ENCODE peak calls at places on chromosomes 6 and 20, in four cellular contexts. R is left ventricle myocardium inferior, P is upper lobe of left lung, M is prostate gland. B is an unnamed sample. For H3K27me3, the result is how much of the 10 kb centered on the place peaks cover.

GRCh38 chr6:165616116-165616515 is 46.9 kb downstream of the PDE10A start:
- DNase-seq in R (no peak), P (no peak), M (no peak), B (no peak)

GRCh38 chr20:44403194-44404112 is 48.0 kb downstream of the HNF4A start:
- DNase-seq in R (no peak), P (no peak), M (no peak), B (no peak)

GRCh38 chr6:131949909-131950766 is 1.0 kb downstream of the CCN2 start:
- DNase-seq in R (peak), P (peak), M (peak), B (peak)

GRCh38 chr6:149905371-149905910 is 7.5 kb upstream of the RAET1E start:
- DNase-seq in R (no peak), P (no peak), M (no peak), B (no peak)

GRCh38 chr6:75618437-75618836 is 16.8 kb downstream of the SENP6 start:
- DNase-seq in R (no peak), P (no peak), M (no peak), B (no peak)

GRCh38 chr6:108587258-108588059 is 26.7 kb downstream of the FOXO3 start:
- DNase-seq in R (no peak), P (no peak), M (no peak), B (no peak)

GRCh38 chr6:33426590-33427563 is 7.0 kb downstream of the SYNGAP1 start:
- DNase-seq in R (no peak), P (no peak), M (no peak), B (no peak)

GRCh38 chr6:139376604-139377218 is 2.3 kb upstream of the CITED2 start:
- DNase-seq in R (no peak), P (peak), M (peak), B (no peak)

GRCh38 chr6:11333292-11333849 is 100.9 kb upstream of the NEDD9 start:
- DNase-seq in R (no peak), P (no peak), M (no peak), B (no peak)

GRCh38 chr6:45419574-45420082 is 41.9 kb upstream of the SUPT3H start:
- DNase-seq in R (peak), P (peak), M (peak), B (peak)

GRCh38 chr6:151143337-151143736 is 96.4 kb upstream of the AKAP12 start:
- DNase-seq in R (no peak), P (no peak), M (no peak), B (no peak)

GRCh38 chr6:161215193-161215592 is 58.7 kb downstream of the AGPAT4 start:
- DNase-seq in R (no peak), P (no peak), M (no peak), B (no peak)

GRCh38 chr6:53664623-53665022 is 933 bp downstream of the KLHL31 start:
- DNase-seq in R (peak), P (no peak), M (no peak), B (no peak)

GRCh38 chr20:38731738-38732113 is 7.4 kb downstream of the SLC32A1 start:
- DNase-seq in R (no peak), P (no peak), M (no peak), B (no peak)

GRCh38 chr20:63577317-63577894 is 3.4 kb upstream of the HELZ2 start:
- DNase-seq in R (peak), P (no peak), M (peak), B (no peak)

GRCh38 chr6:154410619-154411044 is 54.0 kb upstream of the IPCEF1 start:
- DNase-seq in R (no peak), P (no peak), M (peak), B (no peak)

GRCh38 chr6:167872538-167873210 is 46.0 kb downstream of the AFDN start:
- DNase-seq in R (no peak), P (no peak), M (no peak), B (no peak)

GRCh38 chr20:50120935-50121693 is 8.2 kb upstream of the UBE2V1 start:
- DNase-seq in R (peak), P (peak), M (peak), B (peak)

GRCh38 chr6:148969679-148970078 is 222.8 kb downstream of the UST start:
- DNase-seq in R (peak), P (no peak), M (no peak), B (no peak)

GRCh38 chr6:2021713-2022125 is 223.7 kb downstream of the GMDS start:
- DNase-seq in R (peak), P (peak), M (peak), B (no peak)

GRCh38 chr6:100913400-100914276 is 32.5 kb upstream of the ASCC3 start:
- DNase-seq in R (no peak), P (no peak), M (no peak), B (no peak)

GRCh38 chr20:878511-879307 is 37.4 kb downstream of the ANGPT4 start:
- DNase-seq in R (no peak), P (no peak), M (no peak), B (no peak)

GRCh38 chr6:39347906-39348585 is 25.5 kb upstream of the KCNK16 start:
- DNase-seq in R (peak), P (peak), M (peak), B (no peak)

GRCh38 chr20:9408422-9409300 is 105.7 kb upstream of the LAMP5 start:
- DNase-seq in R (no peak), P (no peak), M (no peak), B (no peak)

GRCh38 chr20:22920898-22921297 is 114.2 kb upstream of the SSTR4 start:
- DNase-seq in R (no peak), P (no peak), M (no peak), B (no peak)

GRCh38 chr20:32444474-32445220 is 86.5 kb downstream of the ASXL1 start:
- DNase-seq in R (no peak), P (peak), M (no peak), B (no peak)

GRCh38 chr6:135537782-135538301 is 40.3 kb upstream of the AHI1 start:
- DNase-seq in R (no peak), P (no peak), M (no peak), B (no peak)

GRCh38 chr6:10412165-10412947 is 2.5 kb downstream of the TFAP2A start:
- DNase-seq in R (no peak), P (no peak), M (peak), B (no peak)

GRCh38 chr6:11847515-11848244 is 69.1 kb upstream of the ADTRP start:
- DNase-seq in R (no peak), P (no peak), M (no peak), B (no peak)

GRCh38 chr6:96157018-96157565 is 141.3 kb downstream of the FUT9 start:
- DNase-seq in R (no peak), P (no peak), M (no peak), B (no peak)

GRCh38 chr6:160238786-160239751 is 19.6 kb downstream of the SLC22A2 start:
- DNase-seq in R (no peak), P (no peak), M (no peak), B (no peak)

DNA sequence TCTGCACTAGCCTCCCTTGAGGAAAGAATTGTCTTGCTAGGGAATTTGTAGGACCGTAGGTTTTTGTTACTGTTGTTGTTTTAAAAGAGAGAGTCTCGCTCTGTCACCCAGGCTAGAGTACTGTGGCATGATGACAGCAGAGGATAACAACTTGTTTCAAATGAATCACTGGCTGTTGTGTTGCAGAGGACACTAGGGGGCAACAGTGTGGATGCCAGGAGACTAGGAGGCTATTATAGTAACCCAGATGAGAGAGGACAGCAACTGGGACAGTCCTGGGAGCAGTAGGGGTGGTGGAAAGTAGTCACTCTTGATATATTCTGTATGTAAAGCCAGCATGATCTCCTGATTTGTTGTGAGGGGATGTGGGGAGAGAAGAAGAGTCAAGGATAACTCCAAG is 41.8 kb upstream of the LAMA4 start:
- DNase-seq in R (no peak), P (no peak), M (no peak), B (no peak)
- H3K27me3 ChIP-seq in R (under half), P (under half), M (under half), B (under half)

GRCh38 chr20:41048475-41049242 is 20.0 kb downstream of the TOP1 start:
- DNase-seq in R (no peak), P (no peak), M (no peak), B (no peak)

GRCh38 chr20:41046716-41047115 is 18.1 kb downstream of the TOP1 start:
- DNase-seq in R (no peak), P (no peak), M (no peak), B (no peak)

GRCh38 chr20:41045680-41046079 is 17.1 kb downstream of the TOP1 start:
- DNase-seq in R (no peak), P (no peak), M (no peak), B (no peak)

GRCh38 chr20:41047975-41048305 is 19.3 kb downstream of the TOP1 start:
- DNase-seq in R (no peak), P (no peak), M (no peak), B (no peak)

GRCh38 chr20:41047279-41047974 is 18.8 kb downstream of the TOP1 start:
- DNase-seq in R (no peak), P (no peak), M (no peak), B (no peak)
- H3K4me3 ChIP-seq in R (peak), P (peak), M (no peak), B (peak)

DNA sequence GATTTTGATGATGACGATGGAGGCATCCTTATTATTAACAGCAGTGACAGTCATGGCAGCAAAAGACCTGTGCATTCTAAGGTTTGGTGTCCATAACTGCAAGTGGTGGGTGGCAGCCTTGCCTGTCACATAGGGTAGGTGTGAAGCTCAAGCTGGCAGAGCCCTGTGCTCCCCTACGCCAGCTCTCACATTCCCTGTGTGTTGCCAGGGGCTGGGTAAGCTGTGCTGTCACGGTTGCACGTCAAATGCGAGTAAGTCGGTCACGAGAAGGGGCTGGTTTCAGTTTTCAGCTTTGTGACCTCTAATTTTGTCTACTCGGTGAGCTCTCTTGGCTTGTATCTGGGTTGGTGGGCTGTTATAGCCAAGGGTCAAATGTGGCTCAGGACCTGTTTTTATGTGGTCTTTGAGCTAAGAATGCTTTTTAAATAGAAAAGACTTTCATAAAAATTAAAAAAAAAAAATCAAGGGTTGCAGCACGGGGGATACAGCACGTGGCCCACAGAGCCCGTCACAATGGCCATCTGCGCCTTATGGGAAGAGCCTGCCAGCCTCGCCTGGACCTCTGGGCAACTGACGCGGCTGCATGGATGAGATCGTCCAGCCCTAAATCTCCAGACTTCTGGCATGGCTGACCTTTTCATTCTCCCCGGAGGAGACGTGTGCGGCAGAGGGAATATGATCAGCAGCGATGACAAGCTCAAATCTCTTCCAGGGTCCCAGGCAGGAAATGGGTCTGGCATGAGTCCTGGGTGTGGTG is 148.5 kb downstream of the PHACTR3 start:
- DNase-seq in R (peak), P (no peak), M (no peak), B (no peak)
- H3K27me3 ChIP-seq in R (under half), P (under half), M (under half), B (under half)

DNA sequence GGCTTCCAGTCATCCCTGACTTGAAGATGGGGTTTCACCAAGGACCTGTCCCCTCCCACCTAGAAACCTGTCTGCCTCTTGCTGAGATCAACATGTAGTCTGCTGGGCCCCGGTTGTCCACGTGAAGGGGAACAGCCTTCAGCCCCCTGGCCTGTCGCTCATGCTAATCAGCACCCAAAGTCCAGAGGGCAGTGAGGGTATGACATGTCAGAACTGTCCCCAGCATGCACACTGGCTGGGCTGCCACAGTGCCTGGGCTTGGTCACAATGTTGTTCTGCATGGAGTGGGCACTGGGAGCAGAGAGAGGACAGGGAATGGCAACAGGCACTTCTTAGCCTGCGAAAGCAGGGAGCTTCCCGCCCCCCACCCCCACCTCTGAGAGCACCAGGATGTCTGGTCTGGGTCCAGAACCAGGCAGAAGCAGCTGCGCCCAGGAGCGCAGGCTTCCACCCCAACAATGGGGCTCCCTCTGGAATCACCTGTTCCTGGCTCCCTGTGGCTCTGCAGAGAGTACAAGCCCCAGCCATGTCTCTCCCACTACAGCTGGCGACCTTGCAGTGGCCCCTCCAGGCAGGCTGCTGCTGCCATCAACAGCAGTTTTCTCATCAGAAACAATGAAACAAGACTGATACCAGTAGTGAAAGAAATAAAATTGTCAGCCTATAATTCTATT is 182.7 kb downstream of the KHDRBS2 start:
- DNase-seq in R (no peak), P (no peak), M (no peak), B (no peak)
- H3K4me3 ChIP-seq in R (no peak), P (no peak), M (no peak), B (no peak)

GRCh38 chr6:1004885-1005635 is 306.8 kb upstream of the FOXQ1 start:
- DNase-seq in R (no peak), P (no peak), M (no peak), B (no peak)
- H3K27me3 ChIP-seq in R (under half), P (under half), M (under half), B (under half)

DNA sequence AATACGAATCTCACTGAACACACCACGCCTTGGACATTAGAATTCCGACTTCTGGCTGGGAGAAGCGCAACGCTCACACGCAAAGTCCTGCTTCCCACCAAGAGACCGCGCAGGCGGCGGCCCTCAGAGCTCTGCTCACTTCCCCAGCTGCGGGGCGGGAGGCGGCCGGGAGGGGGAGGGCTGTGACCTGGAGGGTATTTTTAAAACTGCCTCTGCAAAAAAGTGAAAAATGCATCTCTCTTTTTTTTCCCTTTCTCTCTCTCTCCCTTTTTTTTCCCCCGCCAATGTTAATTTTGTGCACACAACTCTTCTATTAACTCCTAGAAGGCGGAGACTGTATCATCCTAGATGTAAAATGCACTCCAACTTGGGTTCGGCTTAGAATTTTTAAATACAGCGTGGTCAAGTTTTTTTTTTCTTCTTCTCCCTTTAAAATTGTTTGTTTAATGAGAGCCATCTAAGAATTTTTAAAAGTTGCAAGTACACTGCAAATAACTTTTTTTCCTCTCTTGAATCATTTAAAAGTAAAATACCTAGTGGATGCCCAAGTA is 66.4 kb downstream of the STX11 start:
- DNase-seq in R (no peak), P (no peak), M (no peak), B (peak)
- H3K4me3 ChIP-seq in R (peak), P (peak), M (peak), B (peak)

DNA sequence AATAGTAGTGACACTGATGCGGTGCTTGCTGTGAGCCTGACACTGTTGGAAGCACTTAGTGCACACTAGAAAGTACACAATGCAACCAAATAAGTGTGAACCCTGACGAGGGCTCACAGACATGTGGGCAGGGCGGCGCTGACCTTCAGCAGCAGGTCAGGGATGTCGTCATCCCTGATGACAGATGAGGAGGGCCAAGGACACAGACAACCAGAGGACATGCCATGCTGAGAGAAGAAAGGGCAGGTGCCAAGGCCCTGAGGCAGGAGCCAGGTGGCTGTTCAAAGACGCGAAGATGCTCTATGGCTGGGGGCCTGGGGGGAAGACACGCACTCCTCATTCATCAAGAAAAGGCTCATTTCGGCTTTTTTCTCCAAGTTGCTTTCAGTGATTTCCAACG is 176.4 kb upstream of the CST7 start:
- DNase-seq in R (no peak), P (peak), M (no peak), B (no peak)
- H3K27me3 ChIP-seq in R (half or more), P (under half), M (under half), B (under half)

B was measured in esophagus squamous epithelium.